ENCODE peak calls at places on chromosomes 5 and 9, in seven cellular contexts. Y is choroid plexus epithelial cell, N is HCT116, Z is tibial nerve, Q is astrocyte of the spinal cord, D is ascending aorta, C is GM23338. I is an unnamed sample.

GRCh38 chr5:88692979-88693932 is 189.7 kb downstream of the MEF2C start:
- DNase-seq in C (peak), Q (peak), Y (no peak), N (no peak), Z (no peak), D (no peak), I (no peak)

GRCh38 chr9:136441681-136442245 is 2.1 kb upstream of the INPP5E start:
- DNase-seq in Z (no peak), Q (no peak), C (no peak), N (no peak), Y (no peak), D (no peak), I (no peak)

GRCh38 chr5:143174714-143175398 is 228.6 kb downstream of the NR3C1 start:
- DNase-seq in Y (no peak), D (no peak), C (no peak), N (no peak), Z (no peak), Q (peak), I (no peak)

GRCh38 chr9:22452415-22453010 is 5.9 kb downstream of the DMRTA1 start:
- DNase-seq in Y (peak), Z (peak), N (peak), D (no peak), Q (peak), C (peak), I (peak)

GRCh38 chr9:88312517-88313103 is 75.6 kb upstream of the SPIN1 start:
- DNase-seq in N (no peak), D (no peak), Y (no peak), Q (no peak), C (no peak), Z (no peak), I (no peak)

GRCh38 chr5:157172408-157172807 is 6.3 kb upstream of the GARIN3 start:
- DNase-seq in Y (no peak), N (no peak), C (no peak), Q (no peak), D (no peak), Z (no peak), I (no peak)

GRCh38 chr5:137737349-137738256 is 1.7 kb upstream of the KLHL3 start:
- DNase-seq in Q (peak), D (no peak), Y (peak), Z (peak), C (no peak), N (no peak), I (no peak)

GRCh38 chr5:172864747-172865146 is 30.7 kb downstream of the ERGIC1 start:
- DNase-seq in Z (no peak), Y (peak), N (no peak), C (no peak), Q (no peak), D (no peak), I (no peak)

GRCh38 chr9:126564716-126565115 is 49.0 kb upstream of the LMX1B start:
- DNase-seq in Q (no peak), D (no peak), Y (no peak), N (no peak), Z (no peak), C (peak), I (no peak)

GRCh38 chr5:151208481-151208914 is 15.4 kb downstream of the CCDC69 start:
- DNase-seq in C (no peak), N (no peak), Q (no peak), D (peak), Z (no peak), Y (no peak), I (no peak)

GRCh38 chr5:35478856-35479682 is 138.6 kb upstream of the SPEF2 start:
- DNase-seq in Y (peak), Z (no peak), Q (peak), D (no peak), N (no peak), C (no peak), I (no peak)

GRCh38 chr9:70563010-70563409 is 148.6 kb upstream of the KLF9 start:
- DNase-seq in Q (no peak), D (no peak), Z (no peak), C (no peak), N (no peak), Y (no peak), I (no peak)

GRCh38 chr9:70566066-70566465 is 151.6 kb upstream of the KLF9 start:
- DNase-seq in Q (no peak), Z (no peak), C (no peak), D (no peak), N (no peak), Y (no peak), I (no peak)

GRCh38 chr9:70566743-70567142 is 152.3 kb upstream of the KLF9 start:
- DNase-seq in C (peak), Y (no peak), Z (no peak), D (no peak), N (no peak), Q (peak), I (no peak)

GRCh38 chr9:70563437-70564204 is 149.2 kb upstream of the KLF9 start:
- DNase-seq in C (no peak), Y (peak), Z (no peak), Q (peak), N (no peak), D (no peak), I (no peak)

DNA sequence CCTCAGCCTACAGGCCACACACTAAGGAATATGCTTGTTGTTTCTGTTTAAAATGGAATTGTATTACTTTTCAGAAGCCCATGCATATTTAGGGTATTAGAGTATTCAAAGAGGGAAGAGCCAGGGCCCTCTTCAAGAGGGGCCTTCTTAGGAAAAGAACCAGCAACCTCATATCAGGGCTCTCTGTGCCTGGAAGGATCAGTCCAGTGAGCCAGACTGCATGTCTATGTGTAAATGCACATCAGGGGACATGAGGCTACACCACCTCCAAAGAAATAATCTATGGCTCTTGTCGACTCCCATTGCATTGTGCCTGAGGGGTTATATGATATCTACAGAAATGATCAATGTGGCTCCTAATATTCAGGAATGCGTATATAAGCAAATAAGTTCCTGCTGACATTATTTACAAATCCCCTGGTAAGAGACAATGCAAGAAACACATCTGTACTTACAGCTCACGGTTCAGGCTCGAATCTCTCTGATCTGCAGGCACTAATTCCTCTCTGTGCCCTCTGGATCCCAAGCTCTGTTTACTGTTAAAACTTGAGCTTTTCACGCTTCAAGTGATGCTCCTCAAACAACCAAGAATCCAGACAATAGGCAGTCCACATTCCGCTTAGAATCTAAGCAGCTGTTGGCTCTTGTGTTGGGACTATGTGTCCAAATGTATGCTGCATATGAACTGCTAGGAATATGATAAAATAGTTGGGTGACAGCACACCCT is 150.2 kb upstream of the KLF9 start:
- DNase-seq in Y (no peak), C (no peak), N (no peak), Q (no peak), Z (no peak), D (no peak), I (no peak)
- H3K4me3 ChIP-seq in Y (no peak), C (no peak), N (no peak), Q (no peak), Z (no peak), D (no peak), I (no peak)

DNA sequence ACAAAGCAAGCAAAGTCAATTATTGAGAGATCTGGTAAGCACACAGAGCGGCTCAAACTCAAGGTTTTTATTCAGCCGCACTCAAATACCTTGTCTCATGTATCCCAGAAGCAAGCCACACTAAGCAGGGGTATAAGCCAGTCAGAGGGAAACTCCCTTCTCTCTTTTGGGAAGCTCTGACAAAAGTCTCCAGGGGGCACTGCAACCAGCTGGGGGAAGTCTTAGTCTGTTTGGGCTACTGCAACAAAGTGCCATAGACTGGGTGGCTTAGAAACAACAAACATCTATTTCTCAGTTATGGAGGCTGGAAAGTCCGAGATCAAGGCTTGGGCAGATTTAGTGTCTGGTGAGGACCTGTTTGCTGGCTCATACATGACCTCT is 246.0 kb downstream of the ENC1 start:
- DNase-seq in D (no peak), N (no peak), C (peak), Y (no peak), Z (no peak), Q (no peak), I (no peak)
- TF ChIP-seq CTCF in D (no peak), N (peak), C (peak), Y (peak), Z (no peak), Q (no peak), I (no peak)

GRCh38 chr5:77629553-77630245 is 8.8 kb downstream of the OTP start:
- DNase-seq in D (no peak), N (no peak), C (peak), Q (no peak), Z (no peak), Y (no peak), I (no peak)

GRCh38 chr5:77631166-77631582 is 7.3 kb downstream of the OTP start:
- DNase-seq in Q (no peak), Y (no peak), Z (no peak), D (no peak), C (no peak), N (no peak), I (no peak)

GRCh38 chr5:77627869-77628674 is 10.4 kb downstream of the OTP start:
- DNase-seq in D (no peak), Z (no peak), Q (no peak), C (peak), N (no peak), Y (no peak), I (no peak)

GRCh38 chr5:77630246-77631165 is 8.0 kb downstream of the OTP start:
- DNase-seq in D (no peak), Z (no peak), C (peak), N (peak), Q (no peak), Y (no peak), I (no peak)

DNA sequence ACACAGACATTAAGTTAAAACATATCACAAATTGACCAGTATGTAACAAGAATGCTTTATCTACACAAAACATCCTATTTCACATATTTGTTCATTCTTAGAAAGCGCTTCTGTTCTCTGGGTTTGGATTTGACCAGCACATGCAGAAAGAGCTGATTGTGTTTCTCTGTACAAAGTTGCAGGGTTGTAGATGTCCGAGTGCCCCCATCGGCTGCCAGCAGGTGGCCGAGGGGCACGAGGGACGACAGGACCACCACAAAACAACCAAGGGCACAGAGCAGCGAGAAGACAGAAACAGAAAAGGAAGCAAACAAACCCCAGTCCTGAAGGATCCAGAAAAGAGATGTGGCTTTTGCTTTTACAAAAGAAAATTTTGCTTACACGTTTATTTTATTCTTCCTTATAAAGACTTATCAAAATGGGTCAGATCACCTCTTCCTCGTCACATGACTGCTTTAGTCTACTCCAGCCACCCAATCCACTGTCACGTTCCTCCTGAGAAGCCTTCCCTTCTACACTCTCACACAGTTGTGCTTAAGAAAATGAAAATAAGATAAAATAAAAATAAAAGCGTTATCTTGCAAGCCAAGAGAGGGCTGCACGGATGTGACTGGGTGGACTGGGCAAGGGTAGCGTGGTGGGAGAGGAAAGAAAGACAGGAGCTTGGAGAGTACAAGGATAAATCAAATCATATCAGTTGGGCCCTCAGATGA is 9.5 kb downstream of the OTP start:
- DNase-seq in D (no peak), Y (no peak), Q (no peak), Z (no peak), C (peak), N (no peak), I (no peak)
- H3K4me3 ChIP-seq in D (peak), Y (no peak), Q (no peak), Z (no peak), C (peak), N (no peak), I (no peak)

DNA sequence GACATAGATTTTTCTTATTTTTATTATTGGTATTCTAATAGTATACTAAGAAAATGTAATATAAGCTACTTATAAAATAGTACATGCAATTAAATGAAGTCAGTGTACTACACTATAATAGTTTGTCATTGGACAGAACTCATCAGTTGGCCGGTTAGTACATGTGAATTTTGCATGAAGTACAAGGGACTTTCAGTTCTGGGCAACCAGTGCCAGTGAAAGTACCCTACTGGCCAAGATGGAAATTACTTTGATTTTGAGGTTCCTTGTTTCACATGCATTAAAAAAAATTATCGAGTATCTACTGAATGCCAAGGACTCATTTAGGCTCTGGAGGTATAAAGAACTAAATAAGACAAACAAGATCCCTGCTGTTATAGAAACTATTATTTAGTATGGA is 213.4 kb upstream of the ELL2 start:
- DNase-seq in Z (no peak), Y (no peak), D (no peak), N (peak), Q (no peak), C (peak), I (no peak)
- TF ChIP-seq CTCF in Z (no peak), Y (peak), D (no peak), N (peak), Q (peak), C (peak), I (no peak)

GRCh38 chr9:27468450-27469110 is 55.5 kb upstream of the IFNK start:
- DNase-seq in N (no peak), D (no peak), C (no peak), Y (peak), Q (peak), Z (no peak), I (no peak)

GRCh38 chr9:27467486-27467885 is 56.6 kb upstream of the IFNK start:
- DNase-seq in N (no peak), D (no peak), Q (no peak), Z (no peak), C (no peak), Y (no peak), I (no peak)

GRCh38 chr9:27469583-27469982 is 54.5 kb upstream of the IFNK start:
- DNase-seq in N (no peak), Q (no peak), Z (no peak), C (no peak), Y (no peak), D (no peak), I (no peak)

GRCh38 chr9:27470291-27470805 is 53.7 kb upstream of the IFNK start:
- DNase-seq in Q (no peak), D (no peak), C (no peak), Z (no peak), N (no peak), Y (no peak), I (no peak)

GRCh38 chr9:27468000-27468399 is 56.1 kb upstream of the IFNK start:
- DNase-seq in D (no peak), N (no peak), Y (no peak), C (no peak), Z (no peak), Q (no peak), I (no peak)
- H3K4me3 ChIP-seq in D (no peak), N (no peak), Y (no peak), C (no peak), Z (no peak), Q (no peak), I (no peak)

DNA sequence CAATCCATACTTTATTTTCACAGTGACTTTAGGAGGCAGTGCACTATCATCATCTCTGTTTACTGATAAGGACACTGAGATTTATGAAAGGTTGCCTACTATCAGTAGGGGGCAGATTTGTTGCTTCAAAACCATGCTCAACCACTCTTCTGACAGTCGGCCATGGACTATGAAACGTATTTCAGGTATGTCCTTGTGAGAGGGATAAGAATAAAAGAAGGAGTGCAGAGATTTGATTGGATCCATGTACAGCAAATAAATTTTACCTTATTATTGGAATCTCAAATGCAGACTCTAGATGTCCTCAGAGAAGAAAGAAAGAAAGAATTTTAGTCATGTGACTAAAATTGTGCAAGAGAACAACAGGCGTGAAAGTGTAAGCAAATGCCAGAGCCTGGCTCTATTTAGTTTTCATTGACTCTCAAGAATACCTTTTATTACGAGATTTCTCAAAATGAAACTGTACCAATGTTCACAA is 296.6 kb upstream of the RASA1 start:
- DNase-seq in Q (peak), C (peak), Z (no peak), N (peak), Y (peak), D (no peak), I (no peak)
- TF ChIP-seq CTCF in Q (peak), C (peak), Z (peak), N (peak), Y (peak), D (no peak), I (no peak)

GRCh38 chr5:10902145-10902544 is 141.1 kb upstream of the DAP start:
- DNase-seq in Q (peak), C (no peak), Z (no peak), N (no peak), D (no peak), Y (peak), I (no peak)

GRCh38 chr5:10894445-10895054 is 133.5 kb upstream of the DAP start:
- DNase-seq in Z (no peak), C (no peak), N (no peak), Y (no peak), Q (no peak), D (no peak), I (no peak)

GRCh38 chr5:10903786-10904560 is 142.9 kb upstream of the DAP start:
- DNase-seq in D (no peak), Q (no peak), Z (no peak), N (no peak), C (no peak), Y (no peak), I (no peak)

GRCh38 chr5:10896016-10896415 is 135.0 kb upstream of the DAP start:
- DNase-seq in C (no peak), D (no peak), Y (no peak), Z (no peak), N (no peak), Q (no peak), I (no peak)

DNA sequence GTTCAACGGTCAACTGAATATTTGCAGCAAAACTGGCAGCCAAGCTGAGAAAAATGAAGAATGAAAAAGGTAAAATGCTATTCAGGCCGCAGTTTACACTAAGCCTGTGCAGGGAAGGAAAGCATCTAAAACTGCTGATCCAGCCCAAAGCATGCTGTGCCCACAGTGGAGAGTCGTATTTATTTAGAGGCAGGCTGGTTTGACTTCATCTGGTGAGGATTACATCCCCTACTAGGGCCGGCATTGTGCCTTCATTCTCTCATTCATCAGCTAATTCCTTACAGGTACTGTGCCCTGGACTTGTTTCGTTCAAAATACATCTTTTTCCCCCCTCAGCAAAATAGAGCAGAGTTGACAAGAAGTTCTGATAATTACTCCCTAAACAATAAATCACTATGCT is 137.5 kb upstream of the DAP start:
- DNase-seq in Z (no peak), D (no peak), Q (no peak), C (no peak), Y (no peak), N (no peak), I (no peak)
- H3K4me3 ChIP-seq in Z (no peak), D (no peak), Q (no peak), C (no peak), Y (no peak), N (no peak), I (no peak)

GRCh38 chr9:91192785-91193657 is 168.7 kb downstream of the AUH start:
- DNase-seq in N (peak), Q (peak), C (peak), Y (peak), D (peak), Z (peak), I (peak)
- TF ChIP-seq CTCF in N (peak), Q (peak), C (peak), Y (peak), D (no peak), Z (no peak), I (no peak)